ENCODE peak calls at places on chromosomes 12 and 14, in six cellular contexts. One of them, this sample, is unnamed.

GRCh38 chr14:67618617-67619063 is 1.1 kb upstream of the ARG2 start:
- DNase-seq in mesenchymal stem cell: peak; percentile 92
- DNase-seq in H1: no peak
- DNase-seq in H9: no peak
- DNase-seq in IMR-90: peak; percentile 79
- DNase-seq in neuronal stem cell: peak; percentile 31
- DNase-seq in this sample: peak; percentile 86

GRCh38 chr12:113933201-113933786 is 32.8 kb downstream of the RBM19 start:
- DNase-seq in H1: no peak
- DNase-seq in mesenchymal stem cell: peak; percentile 90
- DNase-seq in H9: no peak
- DNase-seq in neuronal stem cell: peak; percentile 48
- DNase-seq in IMR-90: peak; percentile 79
- DNase-seq in this sample: peak; percentile 79

GRCh38 chr14:38790916-38791315 is 312.1 kb downstream of the SEC23A start:
- DNase-seq in mesenchymal stem cell: no peak
- DNase-seq in H9: no peak
- DNase-seq in H1: no peak
- DNase-seq in neuronal stem cell: no peak
- DNase-seq in IMR-90: no peak
- DNase-seq in this sample: peak; percentile 15

GRCh38 chr14:88198441-88198840 is 124.6 kb downstream of the KCNK10 start:
- DNase-seq in H9: no peak
- DNase-seq in H1: no peak
- DNase-seq in IMR-90: no peak
- DNase-seq in neuronal stem cell: peak; percentile 71
- DNase-seq in mesenchymal stem cell: no peak
- DNase-seq in this sample: no peak

GRCh38 chr12:52231305-52232232 is 1.5 kb upstream of the KRT7 start:
- DNase-seq in IMR-90: no peak
- DNase-seq in mesenchymal stem cell: no peak
- DNase-seq in neuronal stem cell: no peak
- DNase-seq in H1: no peak
- DNase-seq in H9: no peak
- DNase-seq in this sample: no peak

GRCh38 chr12:2248901-2249381 is 196.2 kb downstream of the CACNA1C start:
- DNase-seq in H1: no peak
- DNase-seq in mesenchymal stem cell: peak; percentile 78
- DNase-seq in H9: no peak
- DNase-seq in neuronal stem cell: no peak
- DNase-seq in IMR-90: peak; percentile 80
- DNase-seq in this sample: no peak

GRCh38 chr12:123457980-123458779 is at the start of gene SNRNP35:
- DNase-seq in mesenchymal stem cell: peak; percentile 90
- DNase-seq in neuronal stem cell: peak; percentile 69
- DNase-seq in H1: peak; percentile 43
- DNase-seq in H9: peak; percentile 86
- DNase-seq in IMR-90: peak; percentile 74
- DNase-seq in this sample: peak; percentile 96

GRCh38 chr14:28294834-28295440 is 471.6 kb upstream of the FOXG1 start:
- DNase-seq in mesenchymal stem cell: no peak
- DNase-seq in neuronal stem cell: no peak
- DNase-seq in H9: no peak
- DNase-seq in IMR-90: no peak
- DNase-seq in H1: no peak
- DNase-seq in this sample: peak; percentile 64

GRCh38 chr14:74035556-74035955 is 16.4 kb downstream of the BBOF1 start:
- DNase-seq in neuronal stem cell: no peak
- DNase-seq in H9: no peak
- DNase-seq in mesenchymal stem cell: peak; percentile 33
- DNase-seq in H1: no peak
- DNase-seq in IMR-90: peak; percentile 80
- DNase-seq in this sample: no peak

DNA sequence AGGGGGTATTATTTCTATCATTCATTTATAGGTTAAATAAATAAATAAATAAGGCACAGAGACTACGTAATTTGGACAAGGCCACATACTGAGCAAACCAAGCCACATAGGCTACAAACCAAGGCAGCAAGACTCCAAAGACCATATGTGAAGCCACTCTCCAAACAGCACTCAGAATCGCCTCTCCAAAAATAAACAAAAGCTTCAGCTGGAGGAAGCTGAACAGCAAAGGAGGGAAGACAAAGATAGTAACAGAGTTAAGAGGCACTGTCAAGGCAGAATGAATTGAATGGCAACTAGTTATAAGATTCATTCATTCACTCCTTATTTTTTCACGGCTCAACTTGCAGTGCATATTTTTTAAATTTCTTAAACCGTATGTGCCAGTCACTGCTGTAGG is 200.5 kb upstream of the GRIP1 start:
- DNase-seq in IMR-90: no peak
- DNase-seq in neuronal stem cell: no peak
- DNase-seq in H1: no peak
- DNase-seq in H9: no peak
- DNase-seq in mesenchymal stem cell: no peak
- DNase-seq in this sample: no peak
- H2BK15ac ChIP-seq in IMR-90: no peak overlapping the region
- H2BK15ac ChIP-seq in neuronal stem cell: no peak overlapping the region
- H2BK15ac ChIP-seq in H1: no peak overlapping the region
- H2BK15ac ChIP-seq in H9: no peak overlapping the region
- H2BK15ac ChIP-seq in mesenchymal stem cell: no peak overlapping the region
- H2BK15ac ChIP-seq in this sample: no peak overlapping the region

GRCh38 chr14:103393078-103393477 is 7.9 kb downstream of the MARK3 start:
- DNase-seq in neuronal stem cell: no peak
- DNase-seq in H9: no peak
- DNase-seq in IMR-90: no peak
- DNase-seq in mesenchymal stem cell: no peak
- DNase-seq in H1: no peak
- DNase-seq in this sample: peak; percentile 71

GRCh38 chr14:103393687-103394626 is 8.7 kb downstream of the MARK3 start:
- DNase-seq in mesenchymal stem cell: peak; percentile 61
- DNase-seq in IMR-90: peak; percentile 53
- DNase-seq in H1: no peak
- DNase-seq in neuronal stem cell: no peak
- DNase-seq in H9: no peak
- DNase-seq in this sample: no peak

GRCh38 chr14:103392106-103392505 is 6.9 kb downstream of the MARK3 start:
- DNase-seq in neuronal stem cell: no peak
- DNase-seq in mesenchymal stem cell: no peak
- DNase-seq in H9: no peak
- DNase-seq in IMR-90: no peak
- DNase-seq in H1: no peak
- DNase-seq in this sample: no peak

GRCh38 chr14:103391048-103391447 is 5.8 kb downstream of the MARK3 start:
- DNase-seq in mesenchymal stem cell: peak; percentile 82
- DNase-seq in IMR-90: peak; percentile 87
- DNase-seq in H1: no peak
- DNase-seq in H9: no peak
- DNase-seq in neuronal stem cell: no peak
- DNase-seq in this sample: peak; percentile 63

DNA sequence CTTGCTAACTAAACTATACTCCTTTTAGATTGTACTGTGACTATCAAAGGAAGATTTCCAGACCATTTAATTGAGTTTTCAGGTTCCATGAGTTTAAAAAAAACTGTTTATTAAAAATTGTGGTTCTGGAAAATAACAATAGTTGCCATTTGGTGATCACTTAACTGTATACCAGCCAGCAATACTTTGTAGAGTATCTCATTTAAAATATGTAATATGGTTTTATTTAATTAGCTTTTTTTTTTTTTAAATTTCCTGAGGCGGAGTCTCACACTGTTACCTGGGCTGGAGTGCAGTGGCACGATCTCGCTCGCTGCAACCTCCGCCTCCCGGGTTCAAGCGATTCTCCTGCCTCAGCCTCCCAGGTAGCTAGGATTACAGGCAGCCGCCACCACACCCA is 7.4 kb downstream of the MARK3 start:
- DNase-seq in H1: no peak
- DNase-seq in H9: no peak
- DNase-seq in neuronal stem cell: no peak
- DNase-seq in mesenchymal stem cell: no peak
- DNase-seq in IMR-90: no peak
- DNase-seq in this sample: no peak
- H2BK15ac ChIP-seq in H1: no peak overlapping the region
- H2BK15ac ChIP-seq in H9: no peak overlapping the region
- H2BK15ac ChIP-seq in neuronal stem cell: no peak overlapping the region
- H2BK15ac ChIP-seq in mesenchymal stem cell: no peak overlapping the region
- H2BK15ac ChIP-seq in IMR-90: no peak overlapping the region
- H2BK15ac ChIP-seq in this sample: no peak overlapping the region

DNA sequence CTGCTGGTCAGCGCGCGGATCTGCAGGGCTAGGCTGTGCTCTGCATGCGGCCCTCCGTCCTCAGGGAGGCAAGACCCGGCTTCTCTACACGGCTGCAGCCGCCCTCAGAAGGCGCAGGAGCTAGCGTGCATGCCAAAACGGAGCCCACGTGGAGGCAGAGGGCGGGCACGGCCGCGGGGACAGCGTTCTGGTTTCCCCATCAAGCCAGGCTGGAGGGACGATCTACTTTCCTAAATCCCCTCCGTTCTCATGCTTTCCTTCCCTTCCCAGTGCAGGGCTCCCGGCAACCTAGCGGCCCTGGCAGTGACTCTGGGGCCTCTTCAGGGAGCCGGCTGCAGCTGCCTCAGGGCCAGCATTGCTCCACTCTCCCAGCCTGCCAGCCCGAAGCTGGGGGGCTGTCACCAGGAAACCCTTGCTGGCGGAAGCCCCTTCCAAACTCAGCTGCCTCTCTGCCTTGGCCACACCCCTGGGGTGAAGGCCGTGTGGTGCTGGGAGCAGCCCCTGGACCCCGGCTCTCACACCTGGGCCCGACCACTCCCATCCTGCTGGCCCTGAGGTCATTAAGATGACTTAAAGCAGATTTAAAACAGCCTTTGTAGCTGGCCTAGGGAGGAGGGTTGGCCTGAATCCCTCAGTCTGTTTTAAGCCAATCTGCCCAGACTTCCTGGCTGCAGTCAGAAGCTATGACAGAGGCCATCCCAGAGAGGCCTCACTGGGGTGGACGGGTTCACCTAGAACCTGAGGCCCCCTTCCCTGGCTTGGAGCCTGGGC is 9.2 kb upstream of the GOLGA3 start:
- DNase-seq in H1: no peak
- DNase-seq in mesenchymal stem cell: no peak
- DNase-seq in H9: no peak
- DNase-seq in IMR-90: no peak
- DNase-seq in neuronal stem cell: no peak
- DNase-seq in this sample: no peak
- H2BK15ac ChIP-seq in H1: no peak overlapping the region
- H2BK15ac ChIP-seq in mesenchymal stem cell: no peak overlapping the region
- H2BK15ac ChIP-seq in H9: no peak overlapping the region
- H2BK15ac ChIP-seq in IMR-90: no peak overlapping the region
- H2BK15ac ChIP-seq in neuronal stem cell: no peak overlapping the region
- H2BK15ac ChIP-seq in this sample: no peak overlapping the region

GRCh38 chr12:5188413-5188930 is 144.8 kb downstream of the KCNA5 start:
- DNase-seq in neuronal stem cell: no peak
- DNase-seq in mesenchymal stem cell: no peak
- DNase-seq in IMR-90: no peak
- DNase-seq in H9: no peak
- DNase-seq in H1: no peak
- DNase-seq in this sample: no peak

GRCh38 chr12:5192727-5193126 is 149.0 kb downstream of the KCNA5 start:
- DNase-seq in H1: no peak
- DNase-seq in IMR-90: no peak
- DNase-seq in H9: no peak
- DNase-seq in neuronal stem cell: no peak
- DNase-seq in mesenchymal stem cell: no peak
- DNase-seq in this sample: no peak

GRCh38 chr12:5193569-5193968 is 149.9 kb downstream of the KCNA5 start:
- DNase-seq in mesenchymal stem cell: no peak
- DNase-seq in H9: no peak
- DNase-seq in H1: no peak
- DNase-seq in neuronal stem cell: no peak
- DNase-seq in IMR-90: no peak
- DNase-seq in this sample: no peak

GRCh38 chr12:5189173-5189572 is 145.5 kb downstream of the KCNA5 start:
- DNase-seq in H9: no peak
- DNase-seq in mesenchymal stem cell: no peak
- DNase-seq in IMR-90: no peak
- DNase-seq in H1: no peak
- DNase-seq in neuronal stem cell: no peak
- DNase-seq in this sample: no peak

DNA sequence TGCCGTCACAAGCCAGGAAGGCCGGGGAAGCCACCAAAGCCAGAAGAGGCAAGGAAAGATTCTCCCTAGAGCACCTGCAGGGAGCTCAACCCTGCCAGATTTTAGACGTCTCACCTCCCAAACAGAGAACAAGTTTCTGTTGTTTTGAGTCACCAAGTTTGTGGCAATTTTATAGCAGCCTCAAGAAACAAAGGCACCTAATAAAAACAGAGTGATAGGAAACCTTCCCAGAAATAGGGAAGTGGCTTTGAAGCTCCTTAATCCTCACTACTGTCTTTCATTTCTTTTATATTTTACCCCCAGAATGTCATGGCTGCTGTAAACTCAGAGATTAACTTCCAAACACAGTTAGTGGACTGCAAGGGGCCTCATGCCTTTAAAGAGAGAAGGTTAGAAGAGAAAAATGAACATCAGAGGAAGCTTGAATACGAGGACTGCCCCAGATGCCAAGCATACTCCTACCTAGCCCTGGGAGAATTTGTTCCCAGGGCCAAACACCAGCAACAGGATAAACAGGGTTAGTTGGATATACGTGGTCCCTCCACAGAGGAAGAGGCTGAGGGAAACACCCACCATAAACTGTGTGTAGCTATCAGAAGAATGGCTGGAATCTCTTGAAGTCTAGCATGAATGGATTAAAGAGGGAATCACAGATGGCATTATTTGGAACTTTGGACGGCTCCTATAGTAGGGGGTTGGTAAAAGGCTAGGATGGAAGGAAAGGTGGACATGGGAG is 148.3 kb downstream of the KCNA5 start:
- DNase-seq in neuronal stem cell: no peak
- DNase-seq in IMR-90: no peak
- DNase-seq in mesenchymal stem cell: no peak
- DNase-seq in H9: no peak
- DNase-seq in H1: no peak
- DNase-seq in this sample: no peak
- H2BK15ac ChIP-seq in neuronal stem cell: no peak overlapping the region
- H2BK15ac ChIP-seq in IMR-90: no peak overlapping the region
- H2BK15ac ChIP-seq in mesenchymal stem cell: no peak overlapping the region
- H2BK15ac ChIP-seq in H9: no peak overlapping the region
- H2BK15ac ChIP-seq in H1: no peak overlapping the region
- H2BK15ac ChIP-seq in this sample: no peak overlapping the region

This sample was measured in mesendoderm.